ENCODE peak calls at places on chromosome 1, in eight cellular contexts. X is suprapubic skin, N is sigmoid colon, A is prostate gland, L is breast epithelium, K is upper lobe of left lung, S is endothelial cell of umbilical vein, O is HCT116. B is an unnamed sample. For H3K9me3, the result is how much of the 10 kb centered on the place peaks cover.

GRCh38 chr1:13820456-13820855 is 120.5 kb downstream of the PRDM2 start:
- DNase-seq in X (peak), N (no peak), A (no peak), L (peak), K (no peak), S (no peak), O (no peak), B (no peak)

GRCh38 chr1:158310623-158311022 is 20.7 kb downstream of the CD1B start:
- DNase-seq in X (no peak), N (no peak), A (no peak), L (no peak), K (no peak), S (no peak), O (no peak), B (no peak)

GRCh38 chr1:10170362-10170665 is 40.1 kb upstream of the KIF1B start:
- DNase-seq in X (no peak), N (no peak), A (no peak), L (no peak), K (no peak), S (no peak), O (no peak), B (no peak)

GRCh38 chr1:24970399-24970753 is 40.3 kb upstream of the RUNX3 start:
- DNase-seq in X (no peak), N (no peak), A (no peak), L (no peak), K (no peak), S (no peak), O (no peak), B (no peak)

GRCh38 chr1:25469177-25469576 is 38.5 kb downstream of the MACO1 start:
- DNase-seq in X (no peak), N (no peak), A (no peak), L (no peak), K (no peak), S (peak), O (no peak), B (no peak)

GRCh38 chr1:5099558-5099957 is 445.1 kb downstream of the AJAP1 start:
- DNase-seq in X (no peak), N (no peak), A (peak), L (no peak), K (no peak), S (no peak), O (no peak), B (no peak)

GRCh38 chr1:8025671-8026144 is 401 bp downstream of the ERRFI1 start:
- DNase-seq in X (no peak), N (no peak), A (no peak), L (no peak), K (no peak), S (no peak), O (no peak), B (no peak)

GRCh38 chr1:75305051-75305450 is 170.9 kb downstream of the LHX8 start:
- DNase-seq in X (no peak), N (no peak), A (no peak), L (no peak), K (no peak), S (no peak), O (no peak), B (no peak)

GRCh38 chr1:111907321-111907720 is 82.1 kb downstream of the KCND3 start:
- DNase-seq in X (no peak), N (peak), A (no peak), L (no peak), K (no peak), S (no peak), O (no peak), B (no peak)

GRCh38 chr1:2451744-2452582 is 24.1 kb upstream of the PLCH2 start:
- DNase-seq in X (no peak), N (no peak), A (no peak), L (no peak), K (no peak), S (peak), O (no peak), B (no peak)

DNA sequence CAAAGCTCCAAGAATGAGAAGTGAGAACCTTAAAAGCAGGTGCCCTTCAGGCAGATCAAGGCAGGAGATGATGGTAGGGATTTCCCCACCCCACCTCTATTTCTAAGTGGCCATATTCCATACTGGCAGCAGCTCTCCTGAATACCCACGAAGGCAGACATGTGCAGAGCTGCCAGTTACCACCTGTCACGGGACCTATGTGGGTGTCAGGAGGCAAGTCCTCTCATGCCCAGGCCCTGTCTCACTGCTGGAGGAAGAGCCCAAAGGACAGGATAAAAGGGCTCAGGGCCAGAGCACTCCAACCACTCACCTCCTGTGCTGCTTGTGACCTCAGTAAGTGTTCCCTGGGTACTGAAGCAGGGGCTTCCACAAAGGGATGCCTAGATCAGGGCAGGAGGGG is 721 bp upstream of the LCE1B start:
- DNase-seq in X (no peak), N (no peak), A (no peak), L (no peak), K (no peak), S (no peak), O (no peak), B (no peak)
- H3K9me3 ChIP-seq in X (under half), N (under half), A (under half), L (under half), K (under half), S (under half), O (under half), B (under half)

GRCh38 chr1:150558328-150558727 is 9.1 kb downstream of the ADAMTSL4 start:
- DNase-seq in X (no peak), N (no peak), A (no peak), L (peak), K (peak), S (no peak), O (no peak), B (peak)

GRCh38 chr1:150558761-150559626 is 9.8 kb downstream of the ADAMTSL4 start:
- DNase-seq in X (no peak), N (peak), A (no peak), L (peak), K (peak), S (peak), O (no peak), B (peak)

GRCh38 chr1:150557065-150557600 is 7.9 kb downstream of the ADAMTSL4 start:
- DNase-seq in X (no peak), N (no peak), A (no peak), L (no peak), K (peak), S (no peak), O (no peak), B (peak)

GRCh38 chr1:150555971-150556865 is 7.0 kb downstream of the ADAMTSL4 start:
- DNase-seq in X (no peak), N (no peak), A (no peak), L (no peak), K (no peak), S (no peak), O (no peak), B (peak)

GRCh38 chr1:150557813-150558212 is 8.6 kb downstream of the ADAMTSL4 start:
- DNase-seq in X (no peak), N (no peak), A (no peak), L (peak), K (peak), S (no peak), O (no peak), B (no peak)
- TF ChIP-seq POLR2AphosphoS5 in X (no peak), N (no peak), A (no peak), L (no peak), K (no peak), S (no peak), O (no peak), B (no peak)

DNA sequence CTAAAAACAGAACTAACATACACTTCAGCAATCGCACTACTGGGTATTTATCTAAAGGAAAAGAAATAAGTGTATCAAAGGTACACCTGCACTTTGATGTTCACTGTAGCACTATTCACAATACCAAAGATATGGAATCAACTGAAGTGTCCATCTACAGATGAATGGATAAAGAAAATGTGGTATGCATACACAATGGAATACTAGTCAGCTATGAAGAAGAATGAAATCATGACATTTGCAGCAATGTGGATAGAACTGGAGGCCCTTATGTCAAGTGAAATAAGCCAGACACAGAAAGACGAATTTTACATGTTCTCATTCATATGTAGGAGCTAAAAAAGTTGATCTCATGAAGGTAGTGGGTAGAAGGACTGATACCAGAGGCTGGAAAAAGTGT is 117.8 kb downstream of the ACBD6 start:
- DNase-seq in X (no peak), N (no peak), A (no peak), L (no peak), K (no peak), S (no peak), O (no peak), B (no peak)
- H3K9me3 ChIP-seq in X (under half), N (under half), A (under half), L (under half), K (under half), S (under half), O (under half), B (under half)

GRCh38 chr1:150257624-150258274 is at the start of gene CA14:
- DNase-seq in X (no peak), N (peak), A (no peak), L (no peak), K (no peak), S (no peak), O (no peak), B (no peak)
- TF ChIP-seq POLR2AphosphoS5 in X (no peak), N (peak), A (no peak), L (no peak), K (no peak), S (no peak), O (no peak), B (no peak)

DNA sequence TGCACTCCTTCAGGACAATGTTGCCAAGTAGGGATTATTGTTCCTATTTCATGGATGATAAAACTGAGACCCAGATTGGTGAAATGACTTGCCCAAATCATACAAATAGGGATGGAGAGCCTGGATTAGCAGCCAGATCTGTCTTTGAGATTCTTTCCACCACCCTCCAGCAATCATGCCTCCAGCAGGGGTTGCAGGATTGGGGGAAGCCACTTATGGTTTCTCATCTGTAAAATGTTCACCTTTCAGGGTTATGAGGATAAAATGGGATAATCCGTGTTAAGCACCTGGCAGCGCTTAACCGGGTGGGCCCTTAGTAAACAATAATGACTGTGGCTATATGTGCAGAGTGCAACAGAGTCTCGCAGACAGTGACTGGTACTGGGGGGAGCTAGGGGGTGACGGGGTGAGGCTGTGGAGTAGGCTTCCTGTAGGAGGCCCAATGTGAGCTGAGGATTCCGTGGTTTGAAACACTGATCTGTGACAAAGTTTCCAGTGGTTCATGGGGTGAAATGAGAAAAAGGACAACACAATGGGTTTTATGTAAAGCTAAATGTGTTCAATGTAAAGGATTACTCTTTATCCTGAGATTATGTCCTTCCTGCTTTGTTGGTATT is 33.7 kb upstream of the FOXO6 start:
- DNase-seq in X (peak), N (no peak), A (no peak), L (no peak), K (no peak), S (no peak), O (no peak), B (no peak)
- H3K9me3 ChIP-seq in X (under half), N (under half), A (under half), L (under half), K (under half), S (under half), O (under half), B (under half)

B was measured in transverse colon.